ENCODE peak calls at places on chromosomes 11 and 22, in five cellular contexts. One of them, this sample, is unnamed. For H3K9me3, the result is how much of the 10 kb centered on the place peaks cover.

GRCh38 chr11:14270690-14271542 is 88.1 kb downstream of the RRAS2 start:
- DNase-seq in AG04450: no peak
- DNase-seq in heart left ventricle: no peak
- DNase-seq in CD8-positive, alpha-beta memory T cell: peak
- DNase-seq in A549: no peak
- DNase-seq in this sample: no peak

GRCh38 chr22:28541137-28541536 is 138.5 kb downstream of the TTC28 start:
- DNase-seq in AG04450: no peak
- DNase-seq in CD8-positive, alpha-beta memory T cell: no peak
- DNase-seq in A549: no peak
- DNase-seq in heart left ventricle: no peak
- DNase-seq in this sample: no peak

GRCh38 chr11:61120865-61121831 is 18.9 kb downstream of the CD5 start:
- DNase-seq in AG04450: no peak
- DNase-seq in CD8-positive, alpha-beta memory T cell: peak
- DNase-seq in heart left ventricle: no peak
- DNase-seq in A549: peak
- DNase-seq in this sample: peak

GRCh38 chr11:86669424-86669823 is 3.0 kb downstream of the ME3 start:
- DNase-seq in heart left ventricle: no peak
- DNase-seq in CD8-positive, alpha-beta memory T cell: no peak
- DNase-seq in A549: no peak
- DNase-seq in AG04450: no peak
- DNase-seq in this sample: no peak

GRCh38 chr11:68025047-68025446 is 5.4 kb upstream of the NDUFS8 start:
- DNase-seq in CD8-positive, alpha-beta memory T cell: peak
- DNase-seq in A549: no peak
- DNase-seq in AG04450: no peak
- DNase-seq in heart left ventricle: no peak
- DNase-seq in this sample: no peak

GRCh38 chr22:27616033-27616432 is 185.5 kb downstream of the MN1 start:
- DNase-seq in A549: no peak
- DNase-seq in heart left ventricle: no peak
- DNase-seq in AG04450: no peak
- DNase-seq in CD8-positive, alpha-beta memory T cell: no peak
- DNase-seq in this sample: no peak

GRCh38 chr11:114472661-114473060 is 33.4 kb downstream of the REXO2 start:
- DNase-seq in heart left ventricle: no peak
- DNase-seq in AG04450: no peak
- DNase-seq in CD8-positive, alpha-beta memory T cell: no peak
- DNase-seq in A549: no peak
- DNase-seq in this sample: no peak

GRCh38 chr22:27771637-27772369 is 29.8 kb downstream of the MN1 start:
- DNase-seq in AG04450: no peak
- DNase-seq in heart left ventricle: no peak
- DNase-seq in CD8-positive, alpha-beta memory T cell: no peak
- DNase-seq in A549: no peak
- DNase-seq in this sample: no peak

GRCh38 chr22:31342389-31343125 is 3.6 kb downstream of the PATZ1 start:
- DNase-seq in A549: no peak
- DNase-seq in CD8-positive, alpha-beta memory T cell: no peak
- DNase-seq in AG04450: no peak
- DNase-seq in heart left ventricle: no peak
- DNase-seq in this sample: no peak

GRCh38 chr11:3823303-3823702 is 14.9 kb downstream of the PGAP2 start:
- DNase-seq in A549: peak
- DNase-seq in heart left ventricle: no peak
- DNase-seq in CD8-positive, alpha-beta memory T cell: no peak
- DNase-seq in AG04450: peak
- DNase-seq in this sample: no peak

GRCh38 chr11:1085440-1086170 is 10.9 kb downstream of the MUC2 start:
- DNase-seq in CD8-positive, alpha-beta memory T cell: no peak
- DNase-seq in AG04450: no peak
- DNase-seq in A549: no peak
- DNase-seq in heart left ventricle: no peak
- DNase-seq in this sample: peak

GRCh38 chr11:88100161-88100560 is 75.1 kb downstream of the RAB38 start:
- DNase-seq in CD8-positive, alpha-beta memory T cell: no peak
- DNase-seq in AG04450: no peak
- DNase-seq in heart left ventricle: no peak
- DNase-seq in A549: no peak
- DNase-seq in this sample: no peak

GRCh38 chr11:78196661-78197091 is 8.0 kb downstream of the USP35 start:
- DNase-seq in CD8-positive, alpha-beta memory T cell: no peak
- DNase-seq in AG04450: no peak
- DNase-seq in A549: no peak
- DNase-seq in heart left ventricle: no peak
- DNase-seq in this sample: no peak

GRCh38 chr11:96341237-96342130 is 1.5 kb downstream of the MAML2 start:
- DNase-seq in heart left ventricle: peak
- DNase-seq in AG04450: no peak
- DNase-seq in A549: peak
- DNase-seq in CD8-positive, alpha-beta memory T cell: peak
- DNase-seq in this sample: peak

GRCh38 chr11:57460017-57460755 is at the start of gene RTN4RL2:
- DNase-seq in heart left ventricle: peak
- DNase-seq in CD8-positive, alpha-beta memory T cell: no peak
- DNase-seq in AG04450: no peak
- DNase-seq in A549: peak
- DNase-seq in this sample: peak

GRCh38 chr11:797300-798092 is 585 bp downstream of the SLC25A22 start:
- DNase-seq in AG04450: peak
- DNase-seq in A549: peak
- DNase-seq in heart left ventricle: peak
- DNase-seq in CD8-positive, alpha-beta memory T cell: peak
- DNase-seq in this sample: peak

GRCh38 chr11:108131993-108132392 is 10.6 kb downstream of the ACAT1 start:
- DNase-seq in AG04450: no peak
- DNase-seq in heart left ventricle: no peak
- DNase-seq in A549: no peak
- DNase-seq in CD8-positive, alpha-beta memory T cell: no peak
- DNase-seq in this sample: no peak

GRCh38 chr22:27726726-27727449 is 74.7 kb downstream of the MN1 start:
- DNase-seq in AG04450: no peak
- DNase-seq in A549: peak
- DNase-seq in heart left ventricle: peak
- DNase-seq in CD8-positive, alpha-beta memory T cell: no peak
- DNase-seq in this sample: peak

GRCh38 chr11:126585388-126586302 is 230.2 kb downstream of the ST3GAL4 start:
- DNase-seq in A549: peak
- DNase-seq in AG04450: peak
- DNase-seq in CD8-positive, alpha-beta memory T cell: no peak
- DNase-seq in heart left ventricle: peak
- DNase-seq in this sample: peak

GRCh38 chr11:74678591-74679512 is 52.4 kb downstream of the CHRDL2 start:
- DNase-seq in CD8-positive, alpha-beta memory T cell: no peak
- DNase-seq in heart left ventricle: no peak
- DNase-seq in AG04450: no peak
- DNase-seq in A549: no peak
- DNase-seq in this sample: no peak

GRCh38 chr11:111541209-111542061 is 915 bp downstream of the LAYN start:
- DNase-seq in heart left ventricle: peak
- DNase-seq in CD8-positive, alpha-beta memory T cell: no peak
- DNase-seq in AG04450: peak
- DNase-seq in A549: no peak
- DNase-seq in this sample: peak

GRCh38 chr22:27348634-27349033 is 452.9 kb downstream of the MN1 start:
- DNase-seq in A549: no peak
- DNase-seq in CD8-positive, alpha-beta memory T cell: no peak
- DNase-seq in AG04450: no peak
- DNase-seq in heart left ventricle: no peak
- DNase-seq in this sample: no peak

GRCh38 chr11:120645639-120646038 is 134.1 kb downstream of the GRIK4 start:
- DNase-seq in AG04450: no peak
- DNase-seq in CD8-positive, alpha-beta memory T cell: no peak
- DNase-seq in heart left ventricle: no peak
- DNase-seq in A549: no peak
- DNase-seq in this sample: no peak

GRCh38 chr22:38295339-38295738 is 21.9 kb downstream of the CSNK1E start:
- DNase-seq in heart left ventricle: no peak
- DNase-seq in CD8-positive, alpha-beta memory T cell: no peak
- DNase-seq in AG04450: no peak
- DNase-seq in A549: no peak
- DNase-seq in this sample: no peak

GRCh38 chr11:57219021-57219627 is 17.9 kb downstream of the APLNR start:
- DNase-seq in AG04450: no peak
- DNase-seq in CD8-positive, alpha-beta memory T cell: no peak
- DNase-seq in A549: no peak
- DNase-seq in heart left ventricle: no peak
- DNase-seq in this sample: peak

GRCh38 chr22:22171357-22172218 is 73.0 kb upstream of the VPREB1 start:
- DNase-seq in AG04450: no peak
- DNase-seq in A549: peak
- DNase-seq in heart left ventricle: no peak
- DNase-seq in CD8-positive, alpha-beta memory T cell: no peak
- DNase-seq in this sample: no peak

GRCh38 chr11:61514050-61514917 is 5.7 kb downstream of the LRRC10B start:
- DNase-seq in heart left ventricle: no peak
- DNase-seq in AG04450: no peak
- DNase-seq in A549: no peak
- DNase-seq in CD8-positive, alpha-beta memory T cell: no peak
- DNase-seq in this sample: no peak

GRCh38 chr22:41364955-41365354 is 16.8 kb upstream of the TEF start:
- DNase-seq in AG04450: no peak
- DNase-seq in CD8-positive, alpha-beta memory T cell: no peak
- DNase-seq in A549: no peak
- DNase-seq in heart left ventricle: no peak
- DNase-seq in this sample: no peak

GRCh38 chr22:41367039-41367679 is 14.6 kb upstream of the TEF start:
- DNase-seq in AG04450: peak
- DNase-seq in A549: peak
- DNase-seq in CD8-positive, alpha-beta memory T cell: no peak
- DNase-seq in heart left ventricle: peak
- DNase-seq in this sample: peak

GRCh38 chr22:41367680-41368542 is 13.8 kb upstream of the TEF start:
- DNase-seq in A549: no peak
- DNase-seq in heart left ventricle: no peak
- DNase-seq in AG04450: no peak
- DNase-seq in CD8-positive, alpha-beta memory T cell: no peak
- DNase-seq in this sample: peak

GRCh38 chr22:41365425-41365824 is 16.3 kb upstream of the TEF start:
- DNase-seq in A549: no peak
- DNase-seq in heart left ventricle: no peak
- DNase-seq in CD8-positive, alpha-beta memory T cell: no peak
- DNase-seq in AG04450: no peak
- DNase-seq in this sample: no peak

GRCh38 chr22:41366323-41367014 is 15.3 kb upstream of the TEF start:
- DNase-seq in heart left ventricle: no peak
- DNase-seq in CD8-positive, alpha-beta memory T cell: no peak
- DNase-seq in AG04450: no peak
- DNase-seq in A549: no peak
- DNase-seq in this sample: no peak
- H3K4me3 ChIP-seq in heart left ventricle: peak
- H3K4me3 ChIP-seq in CD8-positive, alpha-beta memory T cell: no peak
- H3K4me3 ChIP-seq in AG04450: peak
- H3K4me3 ChIP-seq in A549: no peak
- H3K4me3 ChIP-seq in this sample: peak

GRCh38 chr11:70705930-70706329 is 307.6 kb downstream of the CTTN start:
- DNase-seq in A549: no peak
- DNase-seq in AG04450: no peak
- DNase-seq in CD8-positive, alpha-beta memory T cell: no peak
- DNase-seq in heart left ventricle: no peak
- DNase-seq in this sample: no peak

GRCh38 chr11:70707821-70708220 is 309.5 kb downstream of the CTTN start:
- DNase-seq in AG04450: no peak
- DNase-seq in CD8-positive, alpha-beta memory T cell: no peak
- DNase-seq in A549: no peak
- DNase-seq in heart left ventricle: no peak
- DNase-seq in this sample: no peak

GRCh38 chr11:70703141-70704052 is 305.1 kb downstream of the CTTN start:
- DNase-seq in A549: no peak
- DNase-seq in AG04450: no peak
- DNase-seq in heart left ventricle: no peak
- DNase-seq in CD8-positive, alpha-beta memory T cell: no peak
- DNase-seq in this sample: no peak

GRCh38 chr11:70702040-70702648 is 303.8 kb downstream of the CTTN start:
- DNase-seq in A549: no peak
- DNase-seq in AG04450: no peak
- DNase-seq in heart left ventricle: no peak
- DNase-seq in CD8-positive, alpha-beta memory T cell: no peak
- DNase-seq in this sample: no peak

DNA sequence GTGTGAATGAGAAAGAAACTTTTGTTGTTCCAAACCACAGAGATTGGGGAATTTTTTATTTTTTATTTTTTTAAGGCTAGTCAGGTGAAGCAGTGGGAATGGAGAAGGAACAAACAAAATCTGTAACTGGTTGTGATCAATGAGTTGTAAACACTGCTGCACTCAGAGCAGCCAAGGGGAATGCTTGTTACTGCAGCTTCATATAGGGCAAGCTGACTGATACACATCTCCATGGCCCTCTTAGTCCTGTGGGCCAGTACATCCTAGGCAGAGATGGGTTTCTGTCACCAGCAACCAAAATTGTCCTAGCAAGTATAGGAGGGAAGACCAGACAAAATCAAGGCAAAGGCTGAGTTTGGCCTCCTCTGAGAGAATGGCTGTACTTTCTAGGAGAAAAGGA is 306.8 kb downstream of the CTTN start:
- DNase-seq in A549: no peak
- DNase-seq in heart left ventricle: no peak
- DNase-seq in AG04450: no peak
- DNase-seq in CD8-positive, alpha-beta memory T cell: no peak
- DNase-seq in this sample: no peak
- H3K9me3 ChIP-seq in A549: under half
- H3K9me3 ChIP-seq in heart left ventricle: under half
- H3K9me3 ChIP-seq in AG04450: half or more
- H3K9me3 ChIP-seq in CD8-positive, alpha-beta memory T cell: under half
- H3K9me3 ChIP-seq in this sample: under half

GRCh38 chr22:36853407-36854099 is 7.3 kb upstream of the NCF4 start:
- DNase-seq in A549: peak
- DNase-seq in heart left ventricle: peak
- DNase-seq in CD8-positive, alpha-beta memory T cell: peak
- DNase-seq in AG04450: no peak
- DNase-seq in this sample: peak
- H3K27ac ChIP-seq in A549: no peak
- H3K27ac ChIP-seq in heart left ventricle: no peak
- H3K27ac ChIP-seq in CD8-positive, alpha-beta memory T cell: no peak
- H3K27ac ChIP-seq in AG04450: no peak
- H3K27ac ChIP-seq in this sample: peak

GRCh38 chr11:46590740-46591606 is 2.9 kb downstream of the AMBRA1 start:
- DNase-seq in CD8-positive, alpha-beta memory T cell: no peak
- DNase-seq in A549: no peak
- DNase-seq in AG04450: no peak
- DNase-seq in heart left ventricle: no peak
- DNase-seq in this sample: no peak
- H3K4me3 ChIP-seq in CD8-positive, alpha-beta memory T cell: no peak
- H3K4me3 ChIP-seq in A549: no peak
- H3K4me3 ChIP-seq in AG04450: no peak
- H3K4me3 ChIP-seq in heart left ventricle: no peak
- H3K4me3 ChIP-seq in this sample: peak

GRCh38 chr22:47439643-47440265 is 677.3 kb downstream of the TBC1D22A start:
- DNase-seq in A549: no peak
- DNase-seq in CD8-positive, alpha-beta memory T cell: no peak
- DNase-seq in AG04450: no peak
- DNase-seq in heart left ventricle: no peak
- DNase-seq in this sample: no peak
- H3K9me3 ChIP-seq in A549: under half
- H3K9me3 ChIP-seq in CD8-positive, alpha-beta memory T cell: under half
- H3K9me3 ChIP-seq in AG04450: under half
- H3K9me3 ChIP-seq in heart left ventricle: under half
- H3K9me3 ChIP-seq in this sample: half or more

GRCh38 chr11:35236667-35237003 is 97.7 kb downstream of the CD44 start:
- DNase-seq in AG04450: no peak
- DNase-seq in CD8-positive, alpha-beta memory T cell: no peak
- DNase-seq in A549: no peak
- DNase-seq in heart left ventricle: no peak
- DNase-seq in this sample: no peak
- H3K27ac ChIP-seq in AG04450: no peak
- H3K27ac ChIP-seq in CD8-positive, alpha-beta memory T cell: no peak
- H3K27ac ChIP-seq in A549: peak
- H3K27ac ChIP-seq in heart left ventricle: no peak
- H3K27ac ChIP-seq in this sample: no peak